ENCODE peak calls at places on chromosomes 1 and 21, in four cellular contexts. G is HCT116, B is K562, Y is HepG2. M is an unnamed sample.

GRCh38 chr1:196609114-196609737 is 986 bp upstream of the KCNT2 start:
- DNase-seq in G (no peak), B (no peak), Y (peak), M (peak)

GRCh38 chr1:117077267-117077666 is 17.1 kb downstream of the TTF2 start:
- DNase-seq in G (peak), B (no peak), Y (no peak), M (no peak)

GRCh38 chr1:236164273-236164672 is 21.9 kb downstream of the GPR137B start:
- DNase-seq in G (no peak), B (no peak), Y (no peak), M (no peak)

GRCh38 chr1:75472971-75473603 is 137.8 kb downstream of the SLC44A5 start:
- DNase-seq in G (no peak), B (no peak), Y (no peak), M (no peak)

GRCh38 chr1:223341111-223341510 is 22.9 kb downstream of the SUSD4 start:
- DNase-seq in G (no peak), B (no peak), Y (no peak), M (no peak)

GRCh38 chr1:113747376-113747775 is 11.9 kb downstream of the PHTF1 start:
- DNase-seq in G (no peak), B (no peak), Y (no peak), M (no peak)

GRCh38 chr1:95547000-95547399 is 313.0 kb downstream of the RWDD3 start:
- DNase-seq in G (no peak), B (no peak), Y (no peak), M (no peak)

GRCh38 chr1:2607681-2608041 is 21.1 kb downstream of the PRXL2B start:
- DNase-seq in G (no peak), B (no peak), Y (no peak), M (peak)

GRCh38 chr21:38267136-38267535 is 10.3 kb downstream of the KCNJ15 start:
- DNase-seq in G (no peak), B (no peak), Y (no peak), M (no peak)

GRCh38 chr1:108107658-108108057 is 92.5 kb downstream of the SLC25A24 start:
- DNase-seq in G (no peak), B (no peak), Y (no peak), M (no peak)

GRCh38 chr1:241842565-241842964 is 5.4 kb upstream of the EXO1 start:
- DNase-seq in G (no peak), B (no peak), Y (no peak), M (no peak)

GRCh38 chr1:160095382-160096105 is 2.9 kb downstream of the IGSF8 start:
- DNase-seq in G (no peak), B (no peak), Y (no peak), M (peak)

GRCh38 chr1:3774503-3775247 is 2.1 kb downstream of the SMIM1 start:
- DNase-seq in G (no peak), B (peak), Y (no peak), M (no peak)

GRCh38 chr1:211813590-211813989 is 17.0 kb downstream of the LPGAT1 start:
- DNase-seq in G (no peak), B (no peak), Y (no peak), M (no peak)

GRCh38 chr1:84103197-84103992 is 40.7 kb upstream of the PRKACB start:
- DNase-seq in G (peak), B (peak), Y (peak), M (no peak)

GRCh38 chr1:87898401-87898800 is 569.7 kb downstream of the LMO4 start:
- DNase-seq in G (no peak), B (no peak), Y (no peak), M (no peak)

GRCh38 chr1:66450847-66451246 is 83.1 kb upstream of the SGIP1 start:
- DNase-seq in G (no peak), B (no peak), Y (no peak), M (no peak)

GRCh38 chr1:7845761-7846160 is 7.1 kb downstream of the UTS2 start:
- DNase-seq in G (no peak), B (no peak), Y (no peak), M (no peak)

GRCh38 chr21:17667256-17667655 is 54.6 kb upstream of the BTG3 start:
- DNase-seq in G (no peak), B (no peak), Y (no peak), M (no peak)

GRCh38 chr1:53270107-53270506 is 31.8 kb upstream of the MAGOH start:
- DNase-seq in G (no peak), B (no peak), Y (no peak), M (no peak)

GRCh38 chr1:38826886-38827285 is 32.7 kb downstream of the RRAGC start:
- DNase-seq in G (no peak), B (no peak), Y (no peak), M (no peak)

GRCh38 chr21:25735895-25736597 is 1.3 kb downstream of the GABPA start:
- DNase-seq in G (no peak), B (no peak), Y (peak), M (no peak)

DNA sequence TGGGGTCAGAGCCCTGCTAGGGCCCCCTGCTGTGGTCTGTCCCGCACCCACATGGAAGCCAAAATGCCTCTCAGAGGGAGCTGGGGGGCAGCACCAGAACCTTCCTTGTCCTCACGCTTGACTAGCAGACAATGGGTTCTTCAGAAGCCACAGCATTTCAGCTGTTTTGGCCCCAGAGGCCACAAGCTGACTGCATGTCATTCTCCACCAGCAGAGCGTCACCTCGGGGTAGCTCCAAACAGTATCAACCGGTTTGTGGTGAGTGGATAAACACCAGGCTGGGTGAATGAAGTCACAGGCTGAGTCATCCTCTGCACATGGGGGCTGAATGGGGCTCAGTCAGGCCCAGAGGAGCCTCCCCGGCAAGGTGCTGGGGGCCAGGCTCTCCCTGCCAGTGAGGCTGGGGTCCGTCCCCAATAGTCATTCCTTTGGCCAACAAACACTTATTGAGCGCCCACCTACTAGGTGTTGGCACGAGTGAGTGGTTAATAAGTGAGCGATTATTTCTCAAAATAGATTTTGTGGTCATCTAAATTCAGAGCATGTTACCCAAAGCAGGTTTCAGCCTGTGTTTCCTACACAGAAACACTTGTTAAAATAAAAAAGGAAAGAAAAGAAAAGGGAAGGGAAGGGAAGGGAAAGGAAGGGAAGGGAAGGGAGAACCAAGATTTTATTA is 9.1 kb downstream of the OLIG1 start:
- DNase-seq in G (peak), B (peak), Y (peak), M (no peak)
- TF ChIP-seq FOSL1 in G (peak), B (peak), Y (no peak), M (no peak)

DNA sequence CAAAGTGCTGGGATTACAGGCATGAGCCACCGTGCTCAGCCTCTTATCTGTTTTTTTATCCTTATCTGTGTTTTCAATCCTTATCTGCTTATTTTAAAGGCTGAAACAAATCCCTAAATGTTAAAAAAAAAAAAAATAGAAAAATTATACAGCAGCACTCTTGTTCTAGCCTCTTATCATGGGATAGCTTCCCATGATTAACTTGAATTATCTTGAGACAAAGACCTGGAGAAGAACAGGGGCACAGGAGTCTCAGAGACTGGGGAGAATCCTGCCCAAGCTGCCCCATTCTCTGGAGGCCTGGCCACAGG is 86.9 kb downstream of the DHRS3 start:
- DNase-seq in G (no peak), B (no peak), Y (no peak), M (no peak)
- TF ChIP-seq FOSL1 in G (no peak), B (no peak), Y (no peak), M (no peak)

GRCh38 chr1:233006582-233006981 is 56.2 kb downstream of the NTPCR start:
- DNase-seq in G (no peak), B (no peak), Y (no peak), M (no peak)

GRCh38 chr1:233006108-233006507 is 55.7 kb downstream of the NTPCR start:
- DNase-seq in G (no peak), B (no peak), Y (no peak), M (no peak)

GRCh38 chr1:233010164-233010563 is 59.8 kb downstream of the NTPCR start:
- DNase-seq in G (no peak), B (no peak), Y (no peak), M (no peak)

GRCh38 chr1:232999960-233000625 is 49.7 kb downstream of the NTPCR start:
- DNase-seq in G (no peak), B (no peak), Y (no peak), M (no peak)

DNA sequence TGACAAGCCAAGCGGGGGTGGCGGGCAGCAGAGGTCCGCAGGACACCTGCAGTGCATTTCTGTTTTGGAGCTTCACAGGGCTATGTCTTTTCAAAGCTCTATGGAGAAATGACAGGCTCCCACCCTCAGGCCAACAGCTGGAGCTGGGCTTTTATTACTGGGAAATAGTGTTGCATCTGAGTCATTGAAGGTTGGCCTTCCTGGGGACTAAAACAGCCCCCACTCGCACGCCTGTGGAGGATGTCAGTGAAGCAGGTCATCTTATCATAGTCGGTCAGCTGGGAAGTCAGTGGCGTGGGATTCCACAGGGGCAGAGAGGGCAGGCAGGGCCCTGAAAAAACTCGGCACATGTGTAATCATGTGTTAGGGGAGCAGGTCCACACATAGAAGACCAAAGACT is 55.3 kb downstream of the NTPCR start:
- DNase-seq in G (no peak), B (no peak), Y (no peak), M (no peak)
- TF ChIP-seq FOSL1 in G (no peak), B (no peak), Y (no peak), M (no peak)

GRCh38 chr1:208652300-208653160 is 408.3 kb upstream of the PLXNA2 start:
- DNase-seq in G (peak), B (peak), Y (peak), M (peak)
- TF ChIP-seq FOSL1 in G (no peak), B (no peak), Y (no peak), M (no peak)

DNA sequence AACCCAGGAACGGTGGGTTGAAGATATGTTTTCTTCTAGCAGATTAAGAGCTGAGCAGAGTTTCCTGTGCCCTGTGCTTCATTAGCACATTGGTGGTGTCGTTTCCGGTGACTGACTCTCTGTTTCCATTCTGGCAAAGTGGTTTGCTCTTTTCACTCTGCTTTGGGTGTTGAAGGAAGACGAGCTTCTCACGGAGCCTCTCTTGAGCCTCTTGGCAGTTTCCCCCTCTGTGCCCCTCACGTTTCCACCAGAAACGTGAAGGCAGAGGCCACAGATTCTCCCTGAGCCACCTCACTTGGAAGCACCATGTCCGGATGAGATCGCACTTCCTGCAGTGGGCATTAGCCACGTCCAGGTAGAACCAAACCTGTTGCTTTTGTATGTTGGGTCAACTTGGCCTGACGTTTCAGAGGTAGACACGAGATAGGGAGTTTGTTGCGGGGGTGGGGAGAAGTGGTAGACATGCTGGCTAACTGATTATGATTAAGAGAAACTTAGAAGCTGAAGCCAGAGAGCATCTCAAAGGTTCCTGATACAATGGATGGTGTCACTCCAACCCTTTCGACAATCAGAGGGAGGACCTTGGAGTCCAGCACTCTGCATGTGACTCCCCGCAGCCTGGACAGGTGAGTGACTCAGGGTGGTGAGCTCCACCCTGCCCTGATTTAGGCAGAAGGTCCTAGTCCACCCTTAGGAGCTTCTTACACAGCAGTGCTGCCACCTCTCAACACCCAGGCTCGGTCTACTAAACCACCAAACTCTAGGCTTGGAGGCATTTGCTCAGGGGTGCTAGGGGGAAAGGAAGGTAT is at the start of gene LAX1:
- DNase-seq in G (no peak), B (no peak), Y (no peak), M (no peak)
- TF ChIP-seq FOSL1 in G (no peak), B (no peak), Y (no peak), M (no peak)

GRCh38 chr1:78619029-78619428 is 1.2 kb upstream of the IFI44L start:
- DNase-seq in G (no peak), B (no peak), Y (no peak), M (no peak)
- TF ChIP-seq FOSL1 in G (no peak), B (no peak), Y (no peak), M (no peak)

GRCh38 chr1:213110349-213111300 is 59.6 kb downstream of the RPS6KC1 start:
- DNase-seq in G (no peak), B (no peak), Y (no peak), M (no peak)
- TF ChIP-seq FOSL1 in G (no peak), B (no peak), Y (no peak), M (no peak)

DNA sequence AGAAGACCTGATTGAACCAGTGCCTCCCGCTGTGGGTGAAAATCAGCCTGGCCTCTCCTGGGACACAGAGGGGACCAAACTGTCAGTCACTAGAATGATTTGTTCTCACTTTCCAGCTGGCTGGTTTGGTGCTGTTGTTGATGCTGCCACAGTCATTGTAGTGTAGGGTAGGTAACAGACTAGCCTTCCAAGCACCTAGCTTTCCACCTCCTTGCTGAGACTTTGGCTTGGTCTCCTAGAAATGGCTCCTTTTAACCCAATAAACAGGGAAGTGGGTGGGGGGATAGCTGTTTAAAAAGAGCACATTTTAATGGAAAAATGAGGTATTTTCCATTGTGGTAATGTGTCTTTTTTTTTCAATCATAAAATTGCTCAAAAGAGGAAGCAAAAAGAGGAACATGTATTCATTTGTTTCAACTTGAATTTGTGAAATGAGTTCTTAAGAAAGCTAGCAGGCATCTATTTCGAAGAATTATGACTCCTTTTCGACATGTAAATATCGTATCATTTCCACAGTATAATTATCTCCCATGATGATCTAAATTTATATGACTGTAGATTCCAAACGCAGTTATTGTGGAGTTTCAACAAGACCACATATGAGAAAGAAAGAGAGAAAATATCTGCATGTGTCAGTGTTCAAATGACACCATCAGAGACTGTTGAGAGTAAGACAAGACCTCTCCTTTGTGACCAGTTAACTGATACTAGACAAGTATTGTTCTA is 190.1 kb downstream of the HLX start:
- DNase-seq in G (no peak), B (no peak), Y (no peak), M (no peak)
- TF ChIP-seq FOSL1 in G (no peak), B (no peak), Y (no peak), M (no peak)